ENCODE peak calls at places on chromosomes 3 and 15, in ten cellular contexts. Q is lower lobe of right lung, B is cardiac fibroblast, E is NCI-H187 treated with DMSO at 0.1 percent for 48 hours, F is A172, U is left cardiac atrium, K is naive B cell, M is HL-60, A is HT1080, P is C1 segment of cervical spinal cord. V is an unnamed sample.

GRCh38 chr15:25058080-25058785 is 103.4 kb downstream of the SNRPN start:
- DNase-seq in M (no peak), Q (peak; percentile 33), A (no peak), F (no peak), E (no peak), B (no peak), P (no peak), U (no peak), K (no peak), V (no peak)

GRCh38 chr3:63441262-63441661 is 163.2 kb downstream of the SYNPR start:
- DNase-seq in A (no peak), M (no peak), B (no peak), U (no peak), K (no peak), E (no peak), P (no peak), Q (no peak), F (no peak), V (no peak)

GRCh38 chr15:33547876-33548275 is 237.1 kb downstream of the RYR3 start:
- DNase-seq in A (peak; percentile 14), Q (peak; percentile 25), F (peak; percentile 21), E (no peak), M (peak; percentile 11), K (no peak), U (peak; percentile 34), B (peak; percentile 36), P (no peak), V (peak; percentile 2)

GRCh38 chr15:47806008-47806407 is 88.7 kb downstream of the SEMA6D start:
- DNase-seq in F (no peak), M (no peak), B (no peak), E (no peak), P (no peak), K (no peak), Q (no peak), A (no peak), U (no peak), V (no peak)

GRCh38 chr3:172520332-172520831 is 2.8 kb downstream of the TNFSF10 start:
- DNase-seq in B (peak; percentile 53), E (no peak), P (no peak), F (no peak), M (no peak), U (no peak), K (no peak), Q (no peak), A (peak; percentile 72), V (no peak)

GRCh38 chr15:64921711-64922110 is 10.0 kb downstream of the ANKDD1A start:
- DNase-seq in U (no peak), Q (no peak), A (no peak), P (no peak), F (peak; percentile 18), M (no peak), B (no peak), K (no peak), E (no peak), V (no peak)

GRCh38 chr3:12727481-12727880 is 31.6 kb downstream of the TMEM40 start:
- DNase-seq in U (no peak), M (no peak), K (no peak), B (no peak), Q (no peak), F (no peak), P (no peak), A (no peak), E (no peak), V (no peak)

GRCh38 chr3:149377408-149378111 is at the start of gene TM4SF1:
- DNase-seq in K (no peak), A (peak; percentile 100), P (no peak), Q (peak; percentile 61), M (no peak), E (no peak), F (peak; percentile 97), U (peak; percentile 86), B (peak; percentile 99), V (peak; percentile 80)

GRCh38 chr15:72205273-72205672 is 7.7 kb upstream of the GRAMD2A start:
- DNase-seq in A (no peak), P (no peak), U (no peak), F (no peak), M (no peak), E (no peak), B (no peak), K (no peak), Q (no peak), V (no peak)

GRCh38 chr3:29565236-29565635 is 284.4 kb downstream of the RBMS3 start:
- DNase-seq in Q (no peak), K (no peak), U (no peak), F (no peak), E (no peak), A (no peak), B (peak; percentile 50), M (no peak), P (no peak), V (no peak)

GRCh38 chr3:112653209-112653871 is 12.4 kb upstream of the CCDC80 start:
- DNase-seq in A (peak; percentile 95), B (peak; percentile 99), M (no peak), Q (no peak), F (peak; percentile 91), P (no peak), E (no peak), U (no peak), K (no peak), V (peak; percentile 69)

V was measured in HTR-8/SVneo.